ENCODE peak calls at places on chromosomes 13 and 19, in six cellular contexts. F is immature natural killer cell, P is foreskin fibroblast, U is psoas muscle, B is Calu3, X is H9. W is an unnamed sample.

GRCh38 chr19:45117666-45118065 is 24.7 kb downstream of the PPP1R37 start:
- DNase-seq in F (no peak), P (no peak), U (no peak), B (no peak), X (no peak), W (no peak)

GRCh38 chr19:43651758-43652545 is 12.3 kb upstream of the CADM4 start:
- DNase-seq in F (peak), P (peak), U (peak), B (peak), X (peak), W (no peak)

GRCh38 chr13:75052616-75053015 is 429.4 kb downstream of the TBC1D4 start:
- DNase-seq in F (no peak), P (no peak), U (no peak), B (no peak), X (no peak), W (no peak)

GRCh38 chr13:113545931-113546516 is 38.5 kb upstream of the TFDP1 start:
- DNase-seq in F (no peak), P (no peak), U (no peak), B (no peak), X (peak), W (no peak)

GRCh38 chr13:45786293-45786920 is 65.1 kb downstream of the SIAH3 start:
- DNase-seq in F (no peak), P (no peak), U (no peak), B (no peak), X (no peak), W (no peak)

GRCh38 chr13:95355491-95355890 is 54.2 kb upstream of the ABCC4 start:
- DNase-seq in F (no peak), P (peak), U (no peak), B (no peak), X (no peak), W (no peak)

GRCh38 chr13:50812242-50812641 is 31.2 kb downstream of the DLEU7 start:
- DNase-seq in F (no peak), P (no peak), U (no peak), B (no peak), X (no peak), W (no peak)

GRCh38 chr13:79056706-79057105 is 349.3 kb downstream of the RBM26 start:
- DNase-seq in F (no peak), P (no peak), U (no peak), B (no peak), X (no peak), W (no peak)

GRCh38 chr19:3015126-3016057 is 13.7 kb downstream of the TLE2 start:
- DNase-seq in F (no peak), P (no peak), U (no peak), B (no peak), X (no peak), W (no peak)

GRCh38 chr19:10797078-10797477 is 38.9 kb downstream of the TMED1 start:
- DNase-seq in F (peak), P (no peak), U (no peak), B (no peak), X (no peak), W (no peak)

GRCh38 chr13:21216332-21216731 is 39.9 kb downstream of the MRPL57 start:
- DNase-seq in F (no peak), P (peak), U (no peak), B (no peak), X (no peak), W (no peak)

GRCh38 chr19:7625763-7626372 is 3.5 kb downstream of the XAB2 start:
- DNase-seq in F (no peak), P (no peak), U (no peak), B (no peak), X (no peak), W (no peak)

GRCh38 chr19:4338441-4339350 is at the start of gene STAP2:
- DNase-seq in F (peak), P (peak), U (no peak), B (peak), X (peak), W (no peak)

GRCh38 chr13:51519839-51520238 is 64.4 kb upstream of the WDFY2 start:
- DNase-seq in F (no peak), P (peak), U (no peak), B (no peak), X (no peak), W (no peak)

GRCh38 chr13:49082653-49083536 is 107.2 kb downstream of the FNDC3A start:
- DNase-seq in F (no peak), P (peak), U (no peak), B (no peak), X (no peak), W (no peak)

GRCh38 chr13:37485766-37486165 is 112.8 kb downstream of the POSTN start:
- DNase-seq in F (no peak), P (no peak), U (no peak), B (no peak), X (no peak), W (no peak)

GRCh38 chr19:47653856-47654255 is 44.9 kb downstream of the BICRA start:
- DNase-seq in F (no peak), P (no peak), U (peak), B (no peak), X (no peak), W (no peak)

GRCh38 chr19:44113784-44114390 is 688 bp downstream of the ZNF225 start:
- DNase-seq in F (no peak), P (no peak), U (no peak), B (peak), X (peak), W (no peak)

GRCh38 chr13:33123066-33123940 is 107.1 kb downstream of the KL start:
- DNase-seq in F (no peak), P (peak), U (peak), B (no peak), X (no peak), W (peak)

GRCh38 chr13:27794075-27794691 is 1.9 kb downstream of the GSX1 start:
- DNase-seq in F (no peak), P (no peak), U (no peak), B (no peak), X (no peak), W (no peak)

GRCh38 chr19:4691383-4691782 is 21.2 kb upstream of the MYDGF start:
- DNase-seq in F (no peak), P (no peak), U (peak), B (no peak), X (no peak), W (no peak)

GRCh38 chr13:29936961-29937360 is 86.5 kb upstream of the UBL3 start:
- DNase-seq in F (no peak), P (no peak), U (no peak), B (no peak), X (no peak), W (no peak)

GRCh38 chr13:39536906-39537305 is 66.1 kb downstream of the LHFPL6 start:
- DNase-seq in F (no peak), P (no peak), U (no peak), B (no peak), X (no peak), W (no peak)

GRCh38 chr19:1756705-1757445 is 3.6 kb downstream of the ONECUT3 start:
- DNase-seq in F (no peak), P (no peak), U (no peak), B (no peak), X (no peak), W (no peak)

GRCh38 chr19:32178841-32179410 is 166.5 kb upstream of the ZNF507 start:
- DNase-seq in F (no peak), P (no peak), U (no peak), B (no peak), X (no peak), W (no peak)

GRCh38 chr13:77136902-77137420 is 110.0 kb upstream of the FBXL3 start:
- DNase-seq in F (no peak), P (peak), U (no peak), B (no peak), X (no peak), W (no peak)

GRCh38 chr19:1896508-1896907 is 8.7 kb upstream of the ADAT3 start:
- DNase-seq in F (no peak), P (no peak), U (no peak), B (no peak), X (no peak), W (no peak)

GRCh38 chr19:17325881-17326594 is 8.6 kb downstream of the ANO8 start:
- DNase-seq in F (no peak), P (no peak), U (no peak), B (no peak), X (no peak), W (no peak)